ENCODE peak calls at places on chromosome 1, in ten cellular contexts. Q, P, J, E, O, K, I, F, U and N are unnamed samples.

GRCh38 chr1:47758341-47759237 is 238.6 kb downstream of the TRABD2B start:
- DNase-seq in Q (no peak), P (peak), J (no peak), E (peak), O (no peak), K (peak), I (no peak), F (no peak), U (no peak), N (no peak)

GRCh38 chr1:42873670-42874069 is 27.3 kb downstream of the ZNF691 start:
- DNase-seq in Q (no peak), P (no peak), J (no peak), E (no peak), O (no peak), K (no peak), I (no peak), F (no peak), U (no peak), N (no peak)

GRCh38 chr1:55702064-55702463 is 486.9 kb upstream of the USP24 start:
- DNase-seq in Q (peak), P (no peak), J (no peak), E (peak), O (no peak), K (no peak), I (no peak), F (no peak), U (no peak), N (no peak)

GRCh38 chr1:183310753-183311465 is 107.3 kb downstream of the NMNAT2 start:
- DNase-seq in Q (no peak), P (no peak), J (no peak), E (no peak), O (no peak), K (no peak), I (no peak), F (no peak), U (no peak), N (no peak)

GRCh38 chr1:41895552-41895951 is 23.2 kb downstream of the HIVEP3 start:
- DNase-seq in Q (no peak), P (no peak), J (no peak), E (no peak), O (no peak), K (no peak), I (no peak), F (no peak), U (no peak), N (no peak)

GRCh38 chr1:243917863-243918565 is 68.0 kb upstream of the AKT3 start:
- DNase-seq in Q (peak), P (peak), J (no peak), E (no peak), O (peak), K (no peak), I (peak), F (no peak), U (no peak), N (no peak)

GRCh38 chr1:169466259-169467230 is 19.2 kb downstream of the SLC19A2 start:
- DNase-seq in Q (peak), P (no peak), J (no peak), E (peak), O (peak), K (no peak), I (no peak), F (no peak), U (no peak), N (peak)

GRCh38 chr1:45356186-45356585 is 15.9 kb upstream of the MUTYH start:
- DNase-seq in Q (no peak), P (no peak), J (no peak), E (no peak), O (no peak), K (no peak), I (no peak), F (no peak), U (no peak), N (no peak)

GRCh38 chr1:88612783-88613182 is 71.3 kb upstream of the PKN2 start:
- DNase-seq in Q (peak), P (no peak), J (no peak), E (peak), O (no peak), K (no peak), I (no peak), F (no peak), U (no peak), N (no peak)

GRCh38 chr1:22239378-22239777 is 96.5 kb upstream of the WNT4 start:
- DNase-seq in Q (no peak), P (no peak), J (no peak), E (no peak), O (no peak), K (no peak), I (no peak), F (no peak), U (no peak), N (peak)

GRCh38 chr1:212637902-212638301 is 29.3 kb downstream of the ATF3 start:
- DNase-seq in Q (no peak), P (no peak), J (no peak), E (no peak), O (peak), K (no peak), I (no peak), F (no peak), U (no peak), N (no peak)

GRCh38 chr1:189312499-189312898 is 1165.2 kb downstream of the BRINP3 start:
- DNase-seq in Q (no peak), P (no peak), J (no peak), E (no peak), O (no peak), K (no peak), I (no peak), F (no peak), U (no peak), N (no peak)

GRCh38 chr1:113226118-113226517 is 153.1 kb downstream of the LRIG2 start:
- DNase-seq in Q (no peak), P (no peak), J (no peak), E (no peak), O (no peak), K (no peak), I (no peak), F (no peak), U (no peak), N (no peak)

GRCh38 chr1:235865565-235866206 is 1.0 kb downstream of the LYST start:
- DNase-seq in Q (no peak), P (no peak), J (no peak), E (no peak), O (no peak), K (no peak), I (no peak), F (no peak), U (no peak), N (no peak)

GRCh38 chr1:208201241-208201640 is 42.9 kb downstream of the PLXNA2 start:
- DNase-seq in Q (peak), P (peak), J (no peak), E (peak), O (peak), K (no peak), I (no peak), F (no peak), U (peak), N (no peak)

GRCh38 chr1:167304165-167304564 is 83.5 kb downstream of the POU2F1 start:
- DNase-seq in Q (no peak), P (no peak), J (no peak), E (no peak), O (no peak), K (no peak), I (no peak), F (no peak), U (no peak), N (no peak)

GRCh38 chr1:198234511-198235251 is 77.9 kb downstream of the NEK7 start:
- DNase-seq in Q (peak), P (no peak), J (no peak), E (peak), O (peak), K (no peak), I (no peak), F (no peak), U (no peak), N (no peak)

GRCh38 chr1:166237675-166238074 is 70.9 kb upstream of the FAM78B start:
- DNase-seq in Q (no peak), P (no peak), J (no peak), E (no peak), O (no peak), K (no peak), I (no peak), F (no peak), U (no peak), N (no peak)

GRCh38 chr1:214085325-214085724 is 97.6 kb downstream of the PROX1 start:
- DNase-seq in Q (no peak), P (no peak), J (no peak), E (no peak), O (no peak), K (no peak), I (no peak), F (no peak), U (no peak), N (no peak)

GRCh38 chr1:5907966-5908365 is 84.3 kb downstream of the NPHP4 start:
- DNase-seq in Q (no peak), P (no peak), J (no peak), E (no peak), O (no peak), K (peak), I (no peak), F (no peak), U (no peak), N (no peak)

GRCh38 chr1:43776043-43776761 is 68.9 kb downstream of the ST3GAL3 start:
- DNase-seq in Q (no peak), P (no peak), J (no peak), E (no peak), O (peak), K (no peak), I (no peak), F (no peak), U (no peak), N (no peak)

GRCh38 chr1:61043010-61043820 is 39.1 kb upstream of the NFIA start:
- DNase-seq in Q (peak), P (peak), J (no peak), E (peak), O (peak), K (peak), I (peak), F (peak), U (peak), N (peak)

GRCh38 chr1:198620951-198621824 is 17.7 kb upstream of the PTPRC start:
- DNase-seq in Q (no peak), P (no peak), J (no peak), E (no peak), O (no peak), K (no peak), I (peak), F (no peak), U (no peak), N (no peak)

GRCh38 chr1:158177705-158178450 is 2.8 kb upstream of the CD1D start:
- DNase-seq in Q (peak), P (peak), J (peak), E (peak), O (peak), K (peak), I (no peak), F (peak), U (peak), N (peak)

GRCh38 chr1:201205036-201205435 is 14.4 kb downstream of the IGFN1 start:
- DNase-seq in Q (no peak), P (no peak), J (no peak), E (no peak), O (no peak), K (no peak), I (no peak), F (no peak), U (no peak), N (no peak)

GRCh38 chr1:15810073-15810472 is 2.6 kb upstream of the UQCRHL start:
- DNase-seq in Q (no peak), P (no peak), J (no peak), E (no peak), O (no peak), K (no peak), I (no peak), F (no peak), U (no peak), N (no peak)